ENCODE peak calls at places on chromosomes 12 and 14, in eight cellular contexts. R, V, T, L, Z, I, D and O are unnamed samples.

GRCh38 chr12:93078092-93078491 is 149.0 kb upstream of the EEA1 start:
- DNase-seq in R (no peak), Z (no peak), V (no peak), I (peak), D (no peak), T (no peak), L (no peak), O (no peak)

GRCh38 chr12:73383584-73384229 is 1111.5 kb downstream of the TRHDE start:
- DNase-seq in D (no peak), I (no peak), L (no peak), Z (no peak), V (no peak), R (no peak), T (no peak), O (no peak)

GRCh38 chr12:24561882-24562760 is 386.8 kb downstream of the BCAT1 start:
- DNase-seq in I (peak), V (peak), T (peak), R (peak), D (peak), Z (peak), L (no peak), O (peak)

GRCh38 chr14:95101736-95102677 is 55.3 kb downstream of the DICER1 start:
- DNase-seq in V (no peak), D (no peak), T (no peak), L (no peak), Z (no peak), I (no peak), R (no peak), O (peak)

GRCh38 chr12:95385646-95386045 is 88.3 kb upstream of the METAP2 start:
- DNase-seq in R (no peak), D (no peak), T (peak), L (no peak), V (no peak), I (no peak), Z (no peak), O (no peak)

GRCh38 chr12:57099062-57099714 is 10.3 kb downstream of the NAB2 start:
- DNase-seq in I (no peak), L (no peak), V (no peak), D (no peak), R (no peak), Z (no peak), T (no peak), O (no peak)

GRCh38 chr12:53676715-53677611 is 1.1 kb upstream of the ATP5MC2 start:
- DNase-seq in L (no peak), I (peak), T (peak), R (peak), Z (peak), V (peak), D (peak), O (peak)

GRCh38 chr14:61705017-61705416 is 9.7 kb downstream of the HIF1A start:
- DNase-seq in Z (no peak), D (no peak), V (no peak), I (no peak), T (no peak), L (no peak), R (no peak), O (no peak)

GRCh38 chr12:96448287-96448686 is 41.1 kb upstream of the CFAP54 start:
- DNase-seq in D (no peak), T (peak), R (no peak), I (no peak), L (no peak), Z (no peak), V (no peak), O (no peak)

GRCh38 chr12:42076976-42077375 is 67.7 kb downstream of the GXYLT1 start:
- DNase-seq in D (no peak), R (no peak), V (no peak), Z (no peak), I (no peak), L (no peak), T (no peak), O (no peak)

GRCh38 chr12:3743803-3744202 is 9.1 kb downstream of the CRACR2A start:
- DNase-seq in Z (no peak), T (no peak), I (no peak), L (no peak), R (no peak), D (no peak), V (no peak), O (no peak)

GRCh38 chr12:4268549-4269181 is 4.9 kb upstream of the CCND2 start:
- DNase-seq in T (peak), D (no peak), R (no peak), Z (no peak), V (no peak), I (no peak), L (no peak), O (no peak)

GRCh38 chr12:34390846-34391700 is 368.8 kb downstream of the ALG10 start:
- DNase-seq in L (no peak), I (peak), T (no peak), D (peak), Z (no peak), R (peak), V (peak), O (no peak)

GRCh38 chr12:88737838-88738472 is 157.7 kb upstream of the KITLG start:
- DNase-seq in V (no peak), R (no peak), Z (peak), I (no peak), L (no peak), D (no peak), T (no peak), O (no peak)

GRCh38 chr12:130916251-130916911 is 37.3 kb upstream of the ADGRD1 start:
- DNase-seq in T (peak), L (peak), I (peak), D (peak), V (peak), R (peak), Z (peak), O (peak)

GRCh38 chr14:31277085-31277484 is 69.5 kb upstream of the HECTD1 start:
- DNase-seq in Z (no peak), R (no peak), L (no peak), T (no peak), D (no peak), I (no peak), V (no peak), O (no peak)

GRCh38 chr14:91417983-91418386 is 365 bp upstream of the CCDC88C start:
- DNase-seq in V (no peak), Z (peak), T (no peak), D (no peak), I (peak), L (peak), R (no peak), O (peak)

GRCh38 chr14:102581193-102581592 is 11.3 kb upstream of the RCOR1 start:
- DNase-seq in I (no peak), D (no peak), V (no peak), L (no peak), T (no peak), Z (no peak), R (no peak), O (no peak)

GRCh38 chr12:42396473-42397259 is 70.7 kb downstream of the PPHLN1 start:
- DNase-seq in Z (no peak), T (no peak), V (no peak), D (no peak), L (no peak), R (no peak), I (no peak), O (no peak)

GRCh38 chr12:48816148-48816854 is 2.0 kb upstream of the CACNB3 start:
- DNase-seq in D (no peak), Z (peak), R (no peak), L (no peak), T (no peak), V (no peak), I (peak), O (no peak)

GRCh38 chr12:115149685-115150378 is 465.9 kb upstream of the TBX3 start:
- DNase-seq in V (no peak), L (no peak), D (no peak), Z (no peak), R (no peak), T (peak), I (no peak), O (no peak)

GRCh38 chr12:27614866-27615265 is 81.4 kb upstream of the REP15 start:
- DNase-seq in D (no peak), Z (no peak), I (no peak), L (no peak), R (no peak), T (no peak), V (no peak), O (no peak)

GRCh38 chr12:132524405-132524804 is 34.5 kb downstream of the FBRSL1 start:
- DNase-seq in T (peak), I (no peak), Z (peak), D (no peak), V (no peak), L (no peak), R (no peak), O (no peak)

GRCh38 chr14:74502236-74503019 is 8.9 kb downstream of the ISCA2 start:
- DNase-seq in T (peak), R (no peak), Z (no peak), D (peak), V (peak), I (peak), L (no peak), O (peak)

GRCh38 chr12:11486623-11487444 is 91.5 kb upstream of the PRB2 start:
- DNase-seq in R (peak), V (peak), D (peak), L (peak), Z (peak), T (peak), I (peak), O (peak)

GRCh38 chr12:31961137-31961536 is 1.9 kb downstream of the RESF1 start:
- DNase-seq in Z (no peak), L (no peak), I (peak), T (no peak), V (no peak), D (no peak), R (no peak), O (no peak)

GRCh38 chr12:31959701-31960391 is 631 bp downstream of the RESF1 start:
- DNase-seq in Z (peak), L (no peak), I (no peak), R (peak), D (peak), T (peak), V (peak), O (peak)

GRCh38 chr12:31964280-31964679 is 5.1 kb downstream of the RESF1 start:
- DNase-seq in T (no peak), L (no peak), Z (no peak), D (no peak), I (peak), R (no peak), V (no peak), O (no peak)

GRCh38 chr12:31959051-31959700 is at the start of gene RESF1:
- DNase-seq in Z (peak), D (peak), R (peak), L (peak), V (peak), I (peak), T (peak), O (peak)

DNA sequence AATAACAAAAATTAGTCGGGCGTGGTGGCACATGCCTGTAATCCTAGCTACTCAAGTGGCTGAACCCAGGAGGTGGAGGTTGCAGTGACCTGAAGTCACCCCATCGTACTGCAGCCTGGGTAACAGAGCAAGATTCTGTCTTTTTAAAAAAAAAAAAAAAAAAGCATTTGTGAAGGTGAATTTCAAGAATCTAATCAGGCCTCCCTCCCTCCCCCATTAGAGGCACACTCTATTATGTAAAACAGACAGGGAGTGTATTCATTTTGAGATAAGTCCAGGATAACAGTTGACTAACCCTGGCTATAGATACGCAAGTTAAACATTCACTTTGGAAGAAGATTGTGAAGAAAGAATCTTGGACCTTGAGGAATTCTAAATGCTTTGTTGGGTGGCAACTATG is 2.9 kb downstream of the RESF1 start:
- DNase-seq in L (no peak), R (no peak), Z (no peak), V (no peak), I (no peak), T (no peak), D (no peak), O (no peak)
- H3K4me3 ChIP-seq in L (no peak), R (peak), Z (no peak), V (peak), I (peak), T (no peak), D (no peak), O (no peak)

DNA sequence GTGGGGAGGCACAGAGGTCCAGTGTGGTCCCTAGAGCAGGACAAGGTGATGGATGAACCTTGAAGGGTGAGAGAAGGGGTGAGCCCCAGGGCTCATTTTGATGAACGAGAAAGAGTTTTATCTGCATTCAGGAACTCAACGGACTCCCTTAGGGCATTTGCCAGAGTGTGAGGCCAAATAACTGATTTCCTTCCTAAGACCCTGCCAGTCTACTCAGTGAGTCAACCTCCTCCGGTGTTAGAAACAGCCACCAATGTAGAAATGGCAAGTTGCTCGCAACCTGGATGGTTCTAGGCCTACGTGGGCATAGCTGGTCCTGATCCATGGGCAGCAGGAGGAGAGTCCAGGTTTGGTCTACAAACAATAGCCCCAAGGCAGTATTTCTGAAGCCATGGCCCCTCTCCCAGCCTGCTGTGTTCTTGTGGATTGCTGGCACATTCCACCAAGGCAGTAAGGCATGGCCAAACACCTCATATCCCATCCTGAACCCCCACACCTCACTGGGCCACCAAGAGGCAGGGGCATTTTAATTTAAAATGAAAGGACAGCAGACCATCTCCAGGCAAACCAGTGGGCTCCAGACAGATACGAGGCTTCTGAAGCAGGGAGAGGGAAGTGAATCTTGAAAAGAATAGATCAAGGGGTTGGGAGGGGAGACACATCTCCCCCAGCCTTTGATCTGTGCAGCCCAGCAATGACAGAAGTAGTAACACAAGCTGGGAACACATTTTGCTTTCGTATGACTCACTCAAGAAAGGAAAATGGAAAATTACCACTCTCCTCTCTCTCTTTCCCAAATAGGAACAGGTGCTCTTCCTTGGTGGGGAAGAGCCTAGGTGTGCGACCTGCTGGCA is 25.4 kb upstream of the TESC start:
- DNase-seq in R (no peak), Z (no peak), L (no peak), I (no peak), T (no peak), D (no peak), V (no peak), O (no peak)
- H3K27ac ChIP-seq in R (no peak), Z (no peak), L (no peak), I (no peak), T (no peak), D (no peak), V (no peak), O (no peak)

GRCh38 chr12:113874999-113875561 is 91.0 kb downstream of the RBM19 start:
- DNase-seq in V (peak), T (peak), I (no peak), D (peak), R (no peak), L (no peak), Z (no peak), O (no peak)

GRCh38 chr12:113876160-113876559 is 90.0 kb downstream of the RBM19 start:
- DNase-seq in I (no peak), L (no peak), R (no peak), V (peak), T (no peak), Z (no peak), D (no peak), O (no peak)

GRCh38 chr12:113875681-113876080 is 90.4 kb downstream of the RBM19 start:
- DNase-seq in Z (no peak), L (no peak), T (peak), D (no peak), I (no peak), V (no peak), R (no peak), O (no peak)

GRCh38 chr12:113873741-113874140 is 92.4 kb downstream of the RBM19 start:
- DNase-seq in R (no peak), D (no peak), Z (no peak), V (no peak), L (no peak), I (no peak), T (no peak), O (no peak)

DNA sequence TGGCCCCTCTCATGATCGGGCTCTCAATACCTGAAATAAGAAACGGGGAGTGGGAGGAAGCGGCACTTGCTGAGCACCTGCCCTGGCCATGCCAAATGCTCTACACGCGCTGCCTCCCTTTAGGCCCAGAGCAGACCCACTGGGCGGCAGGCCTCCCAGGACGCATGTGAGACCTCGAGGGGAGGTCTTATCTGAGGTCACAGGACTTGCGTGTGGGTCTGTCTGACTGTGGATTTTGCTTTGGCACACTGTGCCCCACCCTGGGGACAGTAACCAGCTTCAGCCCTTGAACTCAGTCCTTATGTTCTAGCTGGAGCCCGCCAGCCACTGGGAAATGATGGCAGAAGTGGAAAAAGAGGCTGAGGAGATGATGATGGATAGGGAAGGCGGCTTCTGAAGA is 91.8 kb downstream of the RBM19 start:
- DNase-seq in T (no peak), L (no peak), R (no peak), V (peak), I (no peak), D (peak), Z (no peak), O (no peak)
- TF ChIP-seq CTCF in T (no peak), L (no peak), R (no peak), V (no peak), I (no peak), D (no peak), Z (no peak), O (no peak)

DNA sequence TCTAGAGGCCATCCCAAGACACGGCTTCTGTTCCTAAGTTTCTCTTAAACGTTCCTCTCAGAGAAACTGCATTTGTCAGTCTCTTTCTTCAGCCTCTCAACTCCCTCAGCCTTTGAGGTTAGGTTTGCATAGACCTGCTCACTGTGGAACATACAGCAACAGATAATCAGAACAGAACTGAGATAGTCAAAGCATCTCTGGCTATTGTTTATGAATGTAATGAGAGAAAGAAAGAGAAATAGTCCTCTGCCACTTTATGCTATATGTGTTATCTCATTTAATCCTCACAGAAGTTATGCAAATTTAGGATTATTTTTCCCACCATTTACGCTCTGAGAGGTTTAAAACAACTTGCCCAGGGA is 190.6 kb downstream of the PHLDA1 start:
- DNase-seq in L (no peak), T (no peak), Z (no peak), D (no peak), V (no peak), R (no peak), I (no peak), O (no peak)
- H3K4me3 ChIP-seq in L (no peak), T (no peak), Z (no peak), D (no peak), V (no peak), R (no peak), I (no peak), O (no peak)

DNA sequence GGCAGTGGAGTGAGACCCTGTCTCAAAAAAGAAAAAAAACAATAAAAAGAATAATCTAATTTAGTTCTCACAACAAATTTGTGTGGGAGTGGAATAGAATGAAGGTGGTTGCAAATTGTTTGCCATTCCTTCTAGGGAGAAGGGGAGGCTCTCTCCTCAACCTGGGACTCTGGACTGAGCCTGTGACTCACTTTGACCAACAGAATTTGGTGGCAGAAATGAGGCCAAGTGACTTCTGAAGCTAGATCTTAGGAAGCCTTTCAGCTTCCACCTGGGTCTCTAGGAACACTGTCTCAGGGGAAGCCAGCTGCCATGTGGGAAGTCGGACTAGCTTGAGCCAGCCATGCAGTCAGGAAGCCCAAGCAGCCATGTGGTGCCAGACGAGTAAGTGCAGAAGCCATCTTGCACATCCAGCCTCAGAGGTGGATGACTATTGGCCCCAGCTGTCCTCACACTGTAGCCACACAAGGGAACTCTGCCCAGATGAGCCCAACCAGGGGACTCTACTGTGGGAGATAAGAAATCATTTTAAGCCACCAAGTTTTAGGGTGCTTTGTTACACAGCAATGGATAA is 14.4 kb downstream of the ALDH2 start:
- DNase-seq in L (no peak), T (no peak), V (no peak), Z (no peak), D (no peak), R (no peak), I (no peak), O (no peak)
- H3K27ac ChIP-seq in L (no peak), T (no peak), V (peak), Z (peak), D (no peak), R (no peak), I (no peak), O (no peak)